ENCODE peak calls at places on chromosome 10, in ten cellular contexts. One of them, this sample, is unnamed.

GRCh38 chr10:132142396-132143161 is 44.2 kb upstream of the DPYSL4 start:
- DNase-seq in fibroblast of lung: no peak
- DNase-seq in EL: peak
- DNase-seq in WERI-Rb-1: peak
- DNase-seq in AG20443: peak
- DNase-seq in stimulated activated CD8-positive, alpha-beta memory T cell treated with anti-CD3 and anti-CD28 coated beads, Interleukin-2, amount 100 ng/mL, for 48 hours: no peak
- DNase-seq in Daoy: peak
- DNase-seq in substantia nigra: no peak
- DNase-seq in iris pigment epithelial cell: peak
- DNase-seq in head of caudate nucleus: peak
- DNase-seq in this sample: no peak

GRCh38 chr10:93464826-93465388 is 17.2 kb downstream of the MYOF start:
- DNase-seq in fibroblast of lung: peak
- DNase-seq in EL: peak
- DNase-seq in WERI-Rb-1: no peak
- DNase-seq in AG20443: no peak
- DNase-seq in stimulated activated CD8-positive, alpha-beta memory T cell treated with anti-CD3 and anti-CD28 coated beads, Interleukin-2, amount 100 ng/mL, for 48 hours: no peak
- DNase-seq in Daoy: no peak
- DNase-seq in substantia nigra: no peak
- DNase-seq in iris pigment epithelial cell: no peak
- DNase-seq in head of caudate nucleus: no peak
- DNase-seq in this sample: no peak

GRCh38 chr10:44801383-44802327 is 109.5 kb upstream of the TMEM72 start:
- DNase-seq in fibroblast of lung: peak
- DNase-seq in EL: peak
- DNase-seq in WERI-Rb-1: no peak
- DNase-seq in AG20443: peak
- DNase-seq in stimulated activated CD8-positive, alpha-beta memory T cell treated with anti-CD3 and anti-CD28 coated beads, Interleukin-2, amount 100 ng/mL, for 48 hours: no peak
- DNase-seq in Daoy: peak
- DNase-seq in substantia nigra: no peak
- DNase-seq in iris pigment epithelial cell: peak
- DNase-seq in head of caudate nucleus: peak
- DNase-seq in this sample: no peak

GRCh38 chr10:78260141-78260540 is 226.5 kb downstream of the RPS24 start:
- DNase-seq in fibroblast of lung: no peak
- DNase-seq in EL: no peak
- DNase-seq in WERI-Rb-1: peak
- DNase-seq in AG20443: no peak
- DNase-seq in stimulated activated CD8-positive, alpha-beta memory T cell treated with anti-CD3 and anti-CD28 coated beads, Interleukin-2, amount 100 ng/mL, for 48 hours: no peak
- DNase-seq in Daoy: no peak
- DNase-seq in substantia nigra: no peak
- DNase-seq in iris pigment epithelial cell: no peak
- DNase-seq in head of caudate nucleus: no peak
- DNase-seq in this sample: no peak

GRCh38 chr10:75772153-75772887 is 340.9 kb downstream of the LRMDA start:
- DNase-seq in fibroblast of lung: no peak
- DNase-seq in EL: peak
- DNase-seq in WERI-Rb-1: no peak
- DNase-seq in AG20443: peak
- DNase-seq in stimulated activated CD8-positive, alpha-beta memory T cell treated with anti-CD3 and anti-CD28 coated beads, Interleukin-2, amount 100 ng/mL, for 48 hours: no peak
- DNase-seq in Daoy: peak
- DNase-seq in substantia nigra: no peak
- DNase-seq in iris pigment epithelial cell: peak
- DNase-seq in head of caudate nucleus: no peak
- DNase-seq in this sample: no peak

GRCh38 chr10:97321807-97322195 is 2.7 kb downstream of the FRAT1 start:
- DNase-seq in fibroblast of lung: no peak
- DNase-seq in EL: no peak
- DNase-seq in WERI-Rb-1: no peak
- DNase-seq in AG20443: no peak
- DNase-seq in stimulated activated CD8-positive, alpha-beta memory T cell treated with anti-CD3 and anti-CD28 coated beads, Interleukin-2, amount 100 ng/mL, for 48 hours: no peak
- DNase-seq in Daoy: no peak
- DNase-seq in substantia nigra: no peak
- DNase-seq in iris pigment epithelial cell: no peak
- DNase-seq in head of caudate nucleus: no peak
- DNase-seq in this sample: no peak

GRCh38 chr10:112370424-112370819 is 3.5 kb upstream of the ACSL5 start:
- DNase-seq in fibroblast of lung: no peak
- DNase-seq in EL: no peak
- DNase-seq in WERI-Rb-1: no peak
- DNase-seq in AG20443: no peak
- DNase-seq in stimulated activated CD8-positive, alpha-beta memory T cell treated with anti-CD3 and anti-CD28 coated beads, Interleukin-2, amount 100 ng/mL, for 48 hours: no peak
- DNase-seq in Daoy: no peak
- DNase-seq in substantia nigra: no peak
- DNase-seq in iris pigment epithelial cell: no peak
- DNase-seq in head of caudate nucleus: no peak
- DNase-seq in this sample: no peak

GRCh38 chr10:6037422-6037821 is 24.7 kb downstream of the IL2RA start:
- DNase-seq in fibroblast of lung: no peak
- DNase-seq in EL: no peak
- DNase-seq in WERI-Rb-1: no peak
- DNase-seq in AG20443: no peak
- DNase-seq in stimulated activated CD8-positive, alpha-beta memory T cell treated with anti-CD3 and anti-CD28 coated beads, Interleukin-2, amount 100 ng/mL, for 48 hours: no peak
- DNase-seq in Daoy: no peak
- DNase-seq in substantia nigra: no peak
- DNase-seq in iris pigment epithelial cell: no peak
- DNase-seq in head of caudate nucleus: no peak
- DNase-seq in this sample: no peak

GRCh38 chr10:71857934-71858890 is 7.2 kb upstream of the PSAP start:
- DNase-seq in fibroblast of lung: no peak
- DNase-seq in EL: no peak
- DNase-seq in WERI-Rb-1: no peak
- DNase-seq in AG20443: no peak
- DNase-seq in stimulated activated CD8-positive, alpha-beta memory T cell treated with anti-CD3 and anti-CD28 coated beads, Interleukin-2, amount 100 ng/mL, for 48 hours: no peak
- DNase-seq in Daoy: no peak
- DNase-seq in substantia nigra: no peak
- DNase-seq in iris pigment epithelial cell: no peak
- DNase-seq in head of caudate nucleus: no peak
- DNase-seq in this sample: no peak

GRCh38 chr10:17144757-17145156 is 15.1 kb upstream of the CUBN start:
- DNase-seq in fibroblast of lung: peak
- DNase-seq in EL: no peak
- DNase-seq in WERI-Rb-1: no peak
- DNase-seq in AG20443: no peak
- DNase-seq in stimulated activated CD8-positive, alpha-beta memory T cell treated with anti-CD3 and anti-CD28 coated beads, Interleukin-2, amount 100 ng/mL, for 48 hours: peak
- DNase-seq in Daoy: peak
- DNase-seq in substantia nigra: no peak
- DNase-seq in iris pigment epithelial cell: peak
- DNase-seq in head of caudate nucleus: no peak
- DNase-seq in this sample: peak

GRCh38 chr10:1932617-1933016 is 195.3 kb upstream of the ADARB2 start:
- DNase-seq in fibroblast of lung: no peak
- DNase-seq in EL: no peak
- DNase-seq in WERI-Rb-1: no peak
- DNase-seq in AG20443: no peak
- DNase-seq in stimulated activated CD8-positive, alpha-beta memory T cell treated with anti-CD3 and anti-CD28 coated beads, Interleukin-2, amount 100 ng/mL, for 48 hours: no peak
- DNase-seq in Daoy: peak
- DNase-seq in substantia nigra: no peak
- DNase-seq in iris pigment epithelial cell: no peak
- DNase-seq in head of caudate nucleus: no peak
- DNase-seq in this sample: no peak

GRCh38 chr10:49614242-49615198 is 683 bp downstream of the CHAT start:
- DNase-seq in fibroblast of lung: no peak
- DNase-seq in EL: no peak
- DNase-seq in WERI-Rb-1: no peak
- DNase-seq in AG20443: no peak
- DNase-seq in stimulated activated CD8-positive, alpha-beta memory T cell treated with anti-CD3 and anti-CD28 coated beads, Interleukin-2, amount 100 ng/mL, for 48 hours: no peak
- DNase-seq in Daoy: no peak
- DNase-seq in substantia nigra: no peak
- DNase-seq in iris pigment epithelial cell: no peak
- DNase-seq in head of caudate nucleus: peak
- DNase-seq in this sample: no peak

This sample was measured in activated T-helper 2 cell treated with anti-CD3 and anti-CD28 coated beads, Interferon-gamma antibody, Interleukin-2, Interleukin-4, amounts not matched to agents 10 μg/mL and 5 μg/mL and 100 μg/mL, durations not matched to agents 14 hours and 24 hours and 36 hours.